ENCODE peak calls at places on chromosomes 12 and 14, in seven cellular contexts. D is astrocyte of the spinal cord, J is GM13976, H is foreskin fibroblast, F is anterior cingulate cortex, K is cardiac fibroblast, S is left colon. Q is an unnamed sample.

GRCh38 chr12:43676183-43676813 is 82.3 kb downstream of the PUS7L start:
- DNase-seq in H (no peak), J (peak), F (no peak), S (no peak), D (no peak), K (peak), Q (no peak)

GRCh38 chr12:50637870-50638481 is 125.9 kb upstream of the ATF1 start:
- DNase-seq in J (peak), D (peak), H (no peak), F (no peak), S (no peak), K (peak), Q (peak)

GRCh38 chr12:127496255-127496654 is 770.7 kb upstream of the TMEM132C start:
- DNase-seq in K (no peak), D (no peak), H (no peak), S (no peak), F (no peak), J (no peak), Q (no peak)

GRCh38 chr12:105725054-105725453 is 394.6 kb downstream of the C12orf75 start:
- DNase-seq in S (no peak), D (peak), K (peak), F (no peak), J (no peak), H (no peak), Q (no peak)

GRCh38 chr14:72565917-72566316 is 328.0 kb downstream of the DPF3 start:
- DNase-seq in D (no peak), F (no peak), H (no peak), K (no peak), J (no peak), S (no peak), Q (no peak)

GRCh38 chr12:103282124-103282523 is 213.6 kb downstream of the C12orf42 start:
- DNase-seq in S (no peak), J (no peak), F (no peak), D (no peak), H (no peak), K (no peak), Q (no peak)

GRCh38 chr12:53191885-53192530 is 11.3 kb upstream of the CSAD start:
- DNase-seq in S (no peak), D (no peak), F (no peak), J (no peak), K (no peak), H (no peak), Q (no peak)

GRCh38 chr12:13422291-13422690 is 225.8 kb downstream of the EMP1 start:
- DNase-seq in S (no peak), F (no peak), H (no peak), D (no peak), K (no peak), J (no peak), Q (no peak)

GRCh38 chr12:115103884-115104883 is 420.2 kb upstream of the TBX3 start:
- DNase-seq in S (no peak), H (no peak), K (peak), J (no peak), D (peak), F (no peak), Q (peak)

Q was measured in hepatic stellate cell.